ENCODE peak calls at places on chromosome 11, in ten cellular contexts. One of them, this sample, is unnamed.
A peak's percentile ranks its signal among the peaks of the same experiment; 100 is the strongest.

GRCh38 chr11:34346551-34346950 is 11.3 kb downstream of the ABTB2 start:
- DNase-seq in amniotic stem cell: no peak
- DNase-seq in EL: peak; percentile 52
- DNase-seq in ecto neural progenitor cell: no peak
- DNase-seq in activated T-cell treated with anti-CD3 and anti-CD28 coated beads for 1 hour: no peak
- DNase-seq in NCI-H146: no peak
- DNase-seq in fibroblast of mammary gland: peak; percentile 54
- DNase-seq in stimulated activated CD4-positive, alpha-beta T cell treated with anti-CD3 and anti-CD28 coated beads, Interleukin-1b, Interleukin-23, amount 100 ng/mL, for 1 hour: no peak
- DNase-seq in NCI-H510A treated with DMSO at 0.1 percent for 48 hours: no peak
- DNase-seq in NCI-H1105 treated with DMSO at 0.1 percent for 48 hours: no peak
- DNase-seq in this sample: no peak

GRCh38 chr11:79082920-79083319 is 357.9 kb downstream of the TENM4 start:
- DNase-seq in amniotic stem cell: no peak
- DNase-seq in EL: no peak
- DNase-seq in ecto neural progenitor cell: peak; percentile 62
- DNase-seq in activated T-cell treated with anti-CD3 and anti-CD28 coated beads for 1 hour: no peak
- DNase-seq in NCI-H146: no peak
- DNase-seq in fibroblast of mammary gland: no peak
- DNase-seq in stimulated activated CD4-positive, alpha-beta T cell treated with anti-CD3 and anti-CD28 coated beads, Interleukin-1b, Interleukin-23, amount 100 ng/mL, for 1 hour: no peak
- DNase-seq in NCI-H510A treated with DMSO at 0.1 percent for 48 hours: no peak
- DNase-seq in NCI-H1105 treated with DMSO at 0.1 percent for 48 hours: peak; percentile 92
- DNase-seq in this sample: no peak

GRCh38 chr11:132187814-132188213 is 817.4 kb downstream of the NTM start:
- DNase-seq in amniotic stem cell: no peak
- DNase-seq in EL: peak; percentile 4
- DNase-seq in ecto neural progenitor cell: no peak
- DNase-seq in activated T-cell treated with anti-CD3 and anti-CD28 coated beads for 1 hour: no peak
- DNase-seq in NCI-H146: no peak
- DNase-seq in fibroblast of mammary gland: no peak
- DNase-seq in stimulated activated CD4-positive, alpha-beta T cell treated with anti-CD3 and anti-CD28 coated beads, Interleukin-1b, Interleukin-23, amount 100 ng/mL, for 1 hour: no peak
- DNase-seq in NCI-H510A treated with DMSO at 0.1 percent for 48 hours: no peak
- DNase-seq in NCI-H1105 treated with DMSO at 0.1 percent for 48 hours: no peak
- DNase-seq in this sample: no peak

GRCh38 chr11:62558669-62559068 is 12.1 kb upstream of the AHNAK start:
- DNase-seq in amniotic stem cell: no peak
- DNase-seq in EL: no peak
- DNase-seq in ecto neural progenitor cell: no peak
- DNase-seq in activated T-cell treated with anti-CD3 and anti-CD28 coated beads for 1 hour: no peak
- DNase-seq in NCI-H146: no peak
- DNase-seq in fibroblast of mammary gland: no peak
- DNase-seq in stimulated activated CD4-positive, alpha-beta T cell treated with anti-CD3 and anti-CD28 coated beads, Interleukin-1b, Interleukin-23, amount 100 ng/mL, for 1 hour: no peak
- DNase-seq in NCI-H510A treated with DMSO at 0.1 percent for 48 hours: no peak
- DNase-seq in NCI-H1105 treated with DMSO at 0.1 percent for 48 hours: no peak
- DNase-seq in this sample: no peak

GRCh38 chr11:47437218-47437745 is 11.0 kb upstream of the PSMC3 start:
- DNase-seq in amniotic stem cell: no peak
- DNase-seq in EL: no peak
- DNase-seq in ecto neural progenitor cell: no peak
- DNase-seq in activated T-cell treated with anti-CD3 and anti-CD28 coated beads for 1 hour: no peak
- DNase-seq in NCI-H146: no peak
- DNase-seq in fibroblast of mammary gland: no peak
- DNase-seq in stimulated activated CD4-positive, alpha-beta T cell treated with anti-CD3 and anti-CD28 coated beads, Interleukin-1b, Interleukin-23, amount 100 ng/mL, for 1 hour: no peak
- DNase-seq in NCI-H510A treated with DMSO at 0.1 percent for 48 hours: no peak
- DNase-seq in NCI-H1105 treated with DMSO at 0.1 percent for 48 hours: no peak
- DNase-seq in this sample: no peak

GRCh38 chr11:19676508-19677379 is 35.9 kb upstream of the NAV2 start:
- DNase-seq in amniotic stem cell: no peak
- DNase-seq in EL: no peak
- DNase-seq in ecto neural progenitor cell: no peak
- DNase-seq in activated T-cell treated with anti-CD3 and anti-CD28 coated beads for 1 hour: no peak
- DNase-seq in NCI-H146: peak; percentile 75
- DNase-seq in fibroblast of mammary gland: no peak
- DNase-seq in stimulated activated CD4-positive, alpha-beta T cell treated with anti-CD3 and anti-CD28 coated beads, Interleukin-1b, Interleukin-23, amount 100 ng/mL, for 1 hour: no peak
- DNase-seq in NCI-H510A treated with DMSO at 0.1 percent for 48 hours: no peak
- DNase-seq in NCI-H1105 treated with DMSO at 0.1 percent for 48 hours: no peak
- DNase-seq in this sample: no peak

GRCh38 chr11:108601150-108601549 is 7.6 kb upstream of the EXPH5 start:
- DNase-seq in amniotic stem cell: no peak
- DNase-seq in EL: peak; percentile 47
- DNase-seq in ecto neural progenitor cell: no peak
- DNase-seq in activated T-cell treated with anti-CD3 and anti-CD28 coated beads for 1 hour: no peak
- DNase-seq in NCI-H146: no peak
- DNase-seq in fibroblast of mammary gland: peak; percentile 17
- DNase-seq in stimulated activated CD4-positive, alpha-beta T cell treated with anti-CD3 and anti-CD28 coated beads, Interleukin-1b, Interleukin-23, amount 100 ng/mL, for 1 hour: no peak
- DNase-seq in NCI-H510A treated with DMSO at 0.1 percent for 48 hours: no peak
- DNase-seq in NCI-H1105 treated with DMSO at 0.1 percent for 48 hours: no peak
- DNase-seq in this sample: no peak

GRCh38 chr11:127275771-127276170 is 275.2 kb upstream of the KIRREL3 start:
- DNase-seq in amniotic stem cell: no peak
- DNase-seq in EL: no peak
- DNase-seq in ecto neural progenitor cell: no peak
- DNase-seq in activated T-cell treated with anti-CD3 and anti-CD28 coated beads for 1 hour: no peak
- DNase-seq in NCI-H146: no peak
- DNase-seq in fibroblast of mammary gland: no peak
- DNase-seq in stimulated activated CD4-positive, alpha-beta T cell treated with anti-CD3 and anti-CD28 coated beads, Interleukin-1b, Interleukin-23, amount 100 ng/mL, for 1 hour: no peak
- DNase-seq in NCI-H510A treated with DMSO at 0.1 percent for 48 hours: no peak
- DNase-seq in NCI-H1105 treated with DMSO at 0.1 percent for 48 hours: no peak
- DNase-seq in this sample: no peak

GRCh38 chr11:1501421-1502167 is 15.0 kb upstream of the MOB2 start:
- DNase-seq in amniotic stem cell: no peak
- DNase-seq in EL: no peak
- DNase-seq in ecto neural progenitor cell: no peak
- DNase-seq in activated T-cell treated with anti-CD3 and anti-CD28 coated beads for 1 hour: no peak
- DNase-seq in NCI-H146: no peak
- DNase-seq in fibroblast of mammary gland: no peak
- DNase-seq in stimulated activated CD4-positive, alpha-beta T cell treated with anti-CD3 and anti-CD28 coated beads, Interleukin-1b, Interleukin-23, amount 100 ng/mL, for 1 hour: no peak
- DNase-seq in NCI-H510A treated with DMSO at 0.1 percent for 48 hours: no peak
- DNase-seq in NCI-H1105 treated with DMSO at 0.1 percent for 48 hours: no peak
- DNase-seq in this sample: no peak

GRCh38 chr11:72321381-72321996 is 77.5 kb upstream of the PHOX2A start:
- DNase-seq in amniotic stem cell: no peak
- DNase-seq in EL: peak; percentile 77
- DNase-seq in ecto neural progenitor cell: no peak
- DNase-seq in activated T-cell treated with anti-CD3 and anti-CD28 coated beads for 1 hour: no peak
- DNase-seq in NCI-H146: no peak
- DNase-seq in fibroblast of mammary gland: peak; percentile 77
- DNase-seq in stimulated activated CD4-positive, alpha-beta T cell treated with anti-CD3 and anti-CD28 coated beads, Interleukin-1b, Interleukin-23, amount 100 ng/mL, for 1 hour: no peak
- DNase-seq in NCI-H510A treated with DMSO at 0.1 percent for 48 hours: no peak
- DNase-seq in NCI-H1105 treated with DMSO at 0.1 percent for 48 hours: no peak
- DNase-seq in this sample: no peak

GRCh38 chr11:125569913-125570621 is 790 bp downstream of the EI24 start:
- DNase-seq in amniotic stem cell: no peak
- DNase-seq in EL: peak; percentile 14
- DNase-seq in ecto neural progenitor cell: no peak
- DNase-seq in activated T-cell treated with anti-CD3 and anti-CD28 coated beads for 1 hour: no peak
- DNase-seq in NCI-H146: no peak
- DNase-seq in fibroblast of mammary gland: peak; percentile 27
- DNase-seq in stimulated activated CD4-positive, alpha-beta T cell treated with anti-CD3 and anti-CD28 coated beads, Interleukin-1b, Interleukin-23, amount 100 ng/mL, for 1 hour: no peak
- DNase-seq in NCI-H510A treated with DMSO at 0.1 percent for 48 hours: peak; percentile 16
- DNase-seq in NCI-H1105 treated with DMSO at 0.1 percent for 48 hours: peak; percentile 37
- DNase-seq in this sample: peak; percentile 8

GRCh38 chr11:9264381-9265210 is 554 bp downstream of the DENND5A start:
- DNase-seq in amniotic stem cell: peak; percentile 70
- DNase-seq in EL: peak; percentile 79
- DNase-seq in ecto neural progenitor cell: peak; percentile 53
- DNase-seq in activated T-cell treated with anti-CD3 and anti-CD28 coated beads for 1 hour: peak; percentile 6
- DNase-seq in NCI-H146: peak; percentile 50
- DNase-seq in fibroblast of mammary gland: peak; percentile 87
- DNase-seq in stimulated activated CD4-positive, alpha-beta T cell treated with anti-CD3 and anti-CD28 coated beads, Interleukin-1b, Interleukin-23, amount 100 ng/mL, for 1 hour: no peak
- DNase-seq in NCI-H510A treated with DMSO at 0.1 percent for 48 hours: no peak
- DNase-seq in NCI-H1105 treated with DMSO at 0.1 percent for 48 hours: peak; percentile 34
- DNase-seq in this sample: no peak

GRCh38 chr11:111582881-111583280 is 19.4 kb upstream of the SIK2 start:
- DNase-seq in amniotic stem cell: no peak
- DNase-seq in EL: no peak
- DNase-seq in ecto neural progenitor cell: no peak
- DNase-seq in activated T-cell treated with anti-CD3 and anti-CD28 coated beads for 1 hour: no peak
- DNase-seq in NCI-H146: no peak
- DNase-seq in fibroblast of mammary gland: no peak
- DNase-seq in stimulated activated CD4-positive, alpha-beta T cell treated with anti-CD3 and anti-CD28 coated beads, Interleukin-1b, Interleukin-23, amount 100 ng/mL, for 1 hour: no peak
- DNase-seq in NCI-H510A treated with DMSO at 0.1 percent for 48 hours: no peak
- DNase-seq in NCI-H1105 treated with DMSO at 0.1 percent for 48 hours: no peak
- DNase-seq in this sample: no peak

GRCh38 chr11:65887723-65888162 is 528 bp downstream of the FIBP start:
- DNase-seq in amniotic stem cell: no peak
- DNase-seq in EL: no peak
- DNase-seq in ecto neural progenitor cell: no peak
- DNase-seq in activated T-cell treated with anti-CD3 and anti-CD28 coated beads for 1 hour: no peak
- DNase-seq in NCI-H146: no peak
- DNase-seq in fibroblast of mammary gland: peak; percentile 57
- DNase-seq in stimulated activated CD4-positive, alpha-beta T cell treated with anti-CD3 and anti-CD28 coated beads, Interleukin-1b, Interleukin-23, amount 100 ng/mL, for 1 hour: no peak
- DNase-seq in NCI-H510A treated with DMSO at 0.1 percent for 48 hours: no peak
- DNase-seq in NCI-H1105 treated with DMSO at 0.1 percent for 48 hours: no peak
- DNase-seq in this sample: no peak

GRCh38 chr11:76408171-76408965 is 27.2 kb downstream of the GVQW3 start:
- DNase-seq in amniotic stem cell: no peak
- DNase-seq in EL: no peak
- DNase-seq in ecto neural progenitor cell: no peak
- DNase-seq in activated T-cell treated with anti-CD3 and anti-CD28 coated beads for 1 hour: no peak
- DNase-seq in NCI-H146: peak; percentile 22
- DNase-seq in fibroblast of mammary gland: no peak
- DNase-seq in stimulated activated CD4-positive, alpha-beta T cell treated with anti-CD3 and anti-CD28 coated beads, Interleukin-1b, Interleukin-23, amount 100 ng/mL, for 1 hour: no peak
- DNase-seq in NCI-H510A treated with DMSO at 0.1 percent for 48 hours: peak; percentile 82
- DNase-seq in NCI-H1105 treated with DMSO at 0.1 percent for 48 hours: peak; percentile 22
- DNase-seq in this sample: peak; percentile 57

GRCh38 chr11:26778000-26778757 is 56.3 kb upstream of the SLC5A12 start:
- DNase-seq in amniotic stem cell: peak; percentile 8
- DNase-seq in EL: peak; percentile 68
- DNase-seq in ecto neural progenitor cell: no peak
- DNase-seq in activated T-cell treated with anti-CD3 and anti-CD28 coated beads for 1 hour: no peak
- DNase-seq in NCI-H146: no peak
- DNase-seq in fibroblast of mammary gland: peak; percentile 97
- DNase-seq in stimulated activated CD4-positive, alpha-beta T cell treated with anti-CD3 and anti-CD28 coated beads, Interleukin-1b, Interleukin-23, amount 100 ng/mL, for 1 hour: no peak
- DNase-seq in NCI-H510A treated with DMSO at 0.1 percent for 48 hours: no peak
- DNase-seq in NCI-H1105 treated with DMSO at 0.1 percent for 48 hours: no peak
- DNase-seq in this sample: no peak

GRCh38 chr11:134554106-134554505 is 142.1 kb upstream of the B3GAT1 start:
- DNase-seq in amniotic stem cell: no peak
- DNase-seq in EL: no peak
- DNase-seq in ecto neural progenitor cell: peak; percentile 22
- DNase-seq in activated T-cell treated with anti-CD3 and anti-CD28 coated beads for 1 hour: no peak
- DNase-seq in NCI-H146: no peak
- DNase-seq in fibroblast of mammary gland: no peak
- DNase-seq in stimulated activated CD4-positive, alpha-beta T cell treated with anti-CD3 and anti-CD28 coated beads, Interleukin-1b, Interleukin-23, amount 100 ng/mL, for 1 hour: no peak
- DNase-seq in NCI-H510A treated with DMSO at 0.1 percent for 48 hours: no peak
- DNase-seq in NCI-H1105 treated with DMSO at 0.1 percent for 48 hours: no peak
- DNase-seq in this sample: no peak

GRCh38 chr11:113349528-113349927 is 35.1 kb downstream of the TTC12 start:
- DNase-seq in amniotic stem cell: no peak
- DNase-seq in EL: no peak
- DNase-seq in ecto neural progenitor cell: no peak
- DNase-seq in activated T-cell treated with anti-CD3 and anti-CD28 coated beads for 1 hour: no peak
- DNase-seq in NCI-H146: no peak
- DNase-seq in fibroblast of mammary gland: no peak
- DNase-seq in stimulated activated CD4-positive, alpha-beta T cell treated with anti-CD3 and anti-CD28 coated beads, Interleukin-1b, Interleukin-23, amount 100 ng/mL, for 1 hour: no peak
- DNase-seq in NCI-H510A treated with DMSO at 0.1 percent for 48 hours: no peak
- DNase-seq in NCI-H1105 treated with DMSO at 0.1 percent for 48 hours: no peak
- DNase-seq in this sample: no peak

GRCh38 chr11:128406365-128406706 is 181.0 kb downstream of the ETS1 start:
- DNase-seq in amniotic stem cell: no peak
- DNase-seq in EL: peak; percentile 43
- DNase-seq in ecto neural progenitor cell: no peak
- DNase-seq in activated T-cell treated with anti-CD3 and anti-CD28 coated beads for 1 hour: no peak
- DNase-seq in NCI-H146: no peak
- DNase-seq in fibroblast of mammary gland: no peak
- DNase-seq in stimulated activated CD4-positive, alpha-beta T cell treated with anti-CD3 and anti-CD28 coated beads, Interleukin-1b, Interleukin-23, amount 100 ng/mL, for 1 hour: no peak
- DNase-seq in NCI-H510A treated with DMSO at 0.1 percent for 48 hours: no peak
- DNase-seq in NCI-H1105 treated with DMSO at 0.1 percent for 48 hours: no peak
- DNase-seq in this sample: no peak

GRCh38 chr11:60363542-60364525 is 14.5 kb upstream of the MS4A7 start:
- DNase-seq in amniotic stem cell: peak; percentile 7
- DNase-seq in EL: peak; percentile 52
- DNase-seq in ecto neural progenitor cell: peak; percentile 67
- DNase-seq in activated T-cell treated with anti-CD3 and anti-CD28 coated beads for 1 hour: peak; percentile 34
- DNase-seq in NCI-H146: peak; percentile 58
- DNase-seq in fibroblast of mammary gland: peak; percentile 42
- DNase-seq in stimulated activated CD4-positive, alpha-beta T cell treated with anti-CD3 and anti-CD28 coated beads, Interleukin-1b, Interleukin-23, amount 100 ng/mL, for 1 hour: peak; percentile 6
- DNase-seq in NCI-H510A treated with DMSO at 0.1 percent for 48 hours: peak; percentile 57
- DNase-seq in NCI-H1105 treated with DMSO at 0.1 percent for 48 hours: peak; percentile 64
- DNase-seq in this sample: no peak

GRCh38 chr11:67031791-67032561 is 9.0 kb downstream of the SYT12 start:
- DNase-seq in amniotic stem cell: no peak
- DNase-seq in EL: peak; percentile 67
- DNase-seq in ecto neural progenitor cell: no peak
- DNase-seq in activated T-cell treated with anti-CD3 and anti-CD28 coated beads for 1 hour: no peak
- DNase-seq in NCI-H146: no peak
- DNase-seq in fibroblast of mammary gland: peak; percentile 50
- DNase-seq in stimulated activated CD4-positive, alpha-beta T cell treated with anti-CD3 and anti-CD28 coated beads, Interleukin-1b, Interleukin-23, amount 100 ng/mL, for 1 hour: no peak
- DNase-seq in NCI-H510A treated with DMSO at 0.1 percent for 48 hours: no peak
- DNase-seq in NCI-H1105 treated with DMSO at 0.1 percent for 48 hours: no peak
- DNase-seq in this sample: no peak

This sample was measured in SHP77 treated with DMSO at 0.1 percent for 48 hours.